ENCODE peak calls at places on chromosomes 3 and 15, in seven cellular contexts. N is mammary epithelial cell, I is right lobe of liver, S is natural killer cell, B is dorsolateral prefrontal cortex, L is H1, Y is mesothelial cell of epicardium. A is an unnamed sample.

GRCh38 chr15:67185051-67185450 is 69.4 kb downstream of the AAGAB start:
- DNase-seq in N (no peak), I (no peak), S (no peak), B (no peak), L (no peak), Y (no peak), A (no peak)

GRCh38 chr3:57164606-57165573 is at the start of gene IL17RD:
- DNase-seq in N (peak), I (peak), S (no peak), B (peak), L (peak), Y (peak), A (peak)

GRCh38 chr15:89377842-89378698 is 43.4 kb upstream of the POLG start:
- DNase-seq in N (peak), I (no peak), S (no peak), B (peak), L (no peak), Y (no peak), A (no peak)

GRCh38 chr3:59273976-59274375 is 224.2 kb upstream of the CFAP20DC start:
- DNase-seq in N (no peak), I (no peak), S (no peak), B (no peak), L (no peak), Y (no peak), A (no peak)

GRCh38 chr15:29880341-29880740 is 58.1 kb upstream of the TJP1 start:
- DNase-seq in N (peak), I (no peak), S (no peak), B (no peak), L (no peak), Y (no peak), A (no peak)

GRCh38 chr15:99393641-99394040 is 142.4 kb downstream of the LRRC28 start:
- DNase-seq in N (no peak), I (no peak), S (no peak), B (no peak), L (no peak), Y (no peak), A (no peak)

GRCh38 chr3:137642831-137643230 is 121.3 kb upstream of the SOX14 start:
- DNase-seq in N (no peak), I (peak), S (no peak), B (no peak), L (no peak), Y (no peak), A (no peak)

GRCh38 chr3:128763967-128764366 is 38.0 kb downstream of the RAB7A start:
- DNase-seq in N (no peak), I (no peak), S (peak), B (no peak), L (no peak), Y (no peak), A (no peak)

GRCh38 chr3:192303235-192303634 is 424.1 kb downstream of the FGF12 start:
- DNase-seq in N (no peak), I (no peak), S (no peak), B (no peak), L (no peak), Y (no peak), A (no peak)

GRCh38 chr15:96353931-96354730 is 23.6 kb downstream of the NR2F2 start:
- DNase-seq in N (no peak), I (peak), S (no peak), B (no peak), L (no peak), Y (no peak), A (no peak)

GRCh38 chr15:79673416-79674123 is 223.2 kb downstream of the MTHFS start:
- DNase-seq in N (peak), I (no peak), S (no peak), B (no peak), L (no peak), Y (no peak), A (no peak)

GRCh38 chr15:77075528-77075927 is 4.6 kb upstream of the TSPAN3 start:
- DNase-seq in N (peak), I (no peak), S (no peak), B (peak), L (no peak), Y (no peak), A (no peak)

GRCh38 chr15:65948352-65948751 is 79.1 kb downstream of the RAB11A start:
- DNase-seq in N (no peak), I (no peak), S (no peak), B (no peak), L (no peak), Y (no peak), A (no peak)

GRCh38 chr15:78570710-78571109 is 5.4 kb downstream of the CHRNA5 start:
- DNase-seq in N (no peak), I (no peak), S (no peak), B (no peak), L (no peak), Y (no peak), A (no peak)

GRCh38 chr15:48025118-48025517 is 95.7 kb upstream of the SLC24A5 start:
- DNase-seq in N (no peak), I (no peak), S (no peak), B (no peak), L (no peak), Y (no peak), A (no peak)

GRCh38 chr3:1616715-1617114 is 482.0 kb upstream of the CNTN4 start:
- DNase-seq in N (no peak), I (no peak), S (no peak), B (no peak), L (no peak), Y (no peak), A (no peak)

GRCh38 chr3:42690191-42690590 is 4.9 kb downstream of the KLHL40 start:
- DNase-seq in N (no peak), I (no peak), S (no peak), B (no peak), L (no peak), Y (no peak), A (no peak)

GRCh38 chr3:176071943-176072342 is 1125.3 kb downstream of the TBL1XR1 start:
- DNase-seq in N (no peak), I (no peak), S (no peak), B (no peak), L (no peak), Y (no peak), A (no peak)

GRCh38 chr15:89888214-89888804 is 5.5 kb downstream of the AP3S2 start:
- DNase-seq in N (peak), I (no peak), S (no peak), B (no peak), L (no peak), Y (no peak), A (no peak)

GRCh38 chr3:155548194-155548593 is 196.7 kb downstream of the PLCH1 start:
- DNase-seq in N (peak), I (no peak), S (no peak), B (no peak), L (no peak), Y (no peak), A (no peak)

GRCh38 chr3:182683335-182684257 is 109.7 kb upstream of the ATP11B start:
- DNase-seq in N (peak), I (peak), S (peak), B (peak), L (no peak), Y (no peak), A (peak)

GRCh38 chr3:97228966-97229365 is 414.6 kb downstream of the EPHA6 start:
- DNase-seq in N (no peak), I (no peak), S (no peak), B (no peak), L (no peak), Y (no peak), A (no peak)

GRCh38 chr3:114585687-114586086 is 291.9 kb downstream of the TIGIT start:
- DNase-seq in N (no peak), I (no peak), S (no peak), B (no peak), L (no peak), Y (no peak), A (no peak)

GRCh38 chr15:62462721-62463120 is 297.6 kb upstream of the C2CD4B start:
- DNase-seq in N (no peak), I (no peak), S (no peak), B (no peak), L (no peak), Y (no peak), A (no peak)

GRCh38 chr3:9422712-9423424 is 25.5 kb downstream of the SETD5 start:
- DNase-seq in N (peak), I (peak), S (no peak), B (peak), L (no peak), Y (peak), A (no peak)

GRCh38 chr15:25707656-25708365 is 155.3 kb downstream of the ATP10A start:
- DNase-seq in N (no peak), I (no peak), S (no peak), B (no peak), L (no peak), Y (no peak), A (no peak)

GRCh38 chr3:103693831-103694230 is 1259.0 kb downstream of the ZPLD1 start:
- DNase-seq in N (peak), I (no peak), S (no peak), B (no peak), L (no peak), Y (no peak), A (no peak)

GRCh38 chr3:193794002-193794835 is 201.2 kb downstream of the OPA1 start:
- DNase-seq in N (no peak), I (no peak), S (no peak), B (no peak), L (no peak), Y (no peak), A (no peak)

GRCh38 chr3:49158108-49158709 is 7.9 kb downstream of the CCDC71 start:
- DNase-seq in N (no peak), I (peak), S (peak), B (no peak), L (no peak), Y (no peak), A (no peak)

GRCh38 chr15:94042163-94042954 is 189.0 kb upstream of the MCTP2 start:
- DNase-seq in N (no peak), I (no peak), S (no peak), B (no peak), L (no peak), Y (no peak), A (no peak)

GRCh38 chr3:27877122-27878011 is 155.2 kb upstream of the EOMES start:
- DNase-seq in N (no peak), I (no peak), S (no peak), B (no peak), L (no peak), Y (no peak), A (no peak)

GRCh38 chr3:123028233-123028828 is 768 bp upstream of the SEMA5B start:
- DNase-seq in N (peak), I (no peak), S (no peak), B (peak), L (no peak), Y (no peak), A (no peak)

GRCh38 chr3:4888913-4889846 is 90.1 kb upstream of the BHLHE40 start:
- DNase-seq in N (no peak), I (no peak), S (peak), B (no peak), L (no peak), Y (no peak), A (no peak)

GRCh38 chr3:56291244-56291680 is 177.0 kb downstream of the ERC2 start:
- DNase-seq in N (peak), I (no peak), S (no peak), B (no peak), L (no peak), Y (no peak), A (no peak)

GRCh38 chr3:184751204-184751809 is 39.4 kb upstream of the MAGEF1 start:
- DNase-seq in N (no peak), I (no peak), S (no peak), B (no peak), L (no peak), Y (no peak), A (no peak)

GRCh38 chr3:184750684-184751083 is 38.8 kb upstream of the MAGEF1 start:
- DNase-seq in N (no peak), I (no peak), S (no peak), B (no peak), L (no peak), Y (no peak), A (no peak)

GRCh38 chr3:184746131-184747120 is 34.6 kb upstream of the MAGEF1 start:
- DNase-seq in N (no peak), I (no peak), S (no peak), B (peak), L (no peak), Y (no peak), A (no peak)

GRCh38 chr3:184749168-184749744 is 37.4 kb upstream of the MAGEF1 start:
- DNase-seq in N (no peak), I (no peak), S (no peak), B (no peak), L (no peak), Y (no peak), A (no peak)

GRCh38 chr3:184748219-184749135 is 36.6 kb upstream of the MAGEF1 start:
- DNase-seq in N (peak), I (no peak), S (no peak), B (no peak), L (no peak), Y (no peak), A (no peak)
- TF ChIP-seq CTCF in N (peak), I (no peak), S (no peak), B (no peak), L (peak), Y (peak), A (peak)

GRCh38 chr3:188031106-188031505 is 122.9 kb upstream of the LPP start:
- DNase-seq in N (no peak), I (no peak), S (no peak), B (no peak), L (no peak), Y (no peak), A (no peak)
- TF ChIP-seq CTCF in N (no peak), I (no peak), S (no peak), B (no peak), L (no peak), Y (no peak), A (no peak)

DNA sequence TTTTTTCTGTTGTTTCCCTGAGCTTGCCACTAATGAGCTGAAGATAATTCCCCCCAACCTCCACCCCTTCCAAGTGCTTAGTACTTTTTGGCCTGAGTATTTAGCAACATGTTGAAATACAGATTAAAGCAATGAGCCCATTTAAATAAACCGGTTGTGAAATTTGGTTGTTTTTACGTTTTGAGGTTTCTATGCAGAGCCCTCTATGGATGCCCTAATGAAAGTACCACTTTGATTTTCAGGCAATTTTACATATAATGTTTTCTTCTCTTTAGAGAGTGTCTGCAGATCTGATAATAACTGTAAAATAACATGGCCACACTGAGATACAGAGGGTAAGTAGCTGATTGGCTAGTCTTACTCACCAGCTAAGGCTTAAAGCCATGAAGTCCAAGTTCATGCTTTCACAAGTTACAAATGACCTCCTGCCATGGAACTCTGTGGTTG is 139.4 kb upstream of the SLC7A14 start:
- DNase-seq in N (no peak), I (no peak), S (no peak), B (no peak), L (no peak), Y (no peak), A (no peak)
- TF ChIP-seq CTCF in N (no peak), I (peak), S (no peak), B (no peak), L (no peak), Y (no peak), A (no peak)

DNA sequence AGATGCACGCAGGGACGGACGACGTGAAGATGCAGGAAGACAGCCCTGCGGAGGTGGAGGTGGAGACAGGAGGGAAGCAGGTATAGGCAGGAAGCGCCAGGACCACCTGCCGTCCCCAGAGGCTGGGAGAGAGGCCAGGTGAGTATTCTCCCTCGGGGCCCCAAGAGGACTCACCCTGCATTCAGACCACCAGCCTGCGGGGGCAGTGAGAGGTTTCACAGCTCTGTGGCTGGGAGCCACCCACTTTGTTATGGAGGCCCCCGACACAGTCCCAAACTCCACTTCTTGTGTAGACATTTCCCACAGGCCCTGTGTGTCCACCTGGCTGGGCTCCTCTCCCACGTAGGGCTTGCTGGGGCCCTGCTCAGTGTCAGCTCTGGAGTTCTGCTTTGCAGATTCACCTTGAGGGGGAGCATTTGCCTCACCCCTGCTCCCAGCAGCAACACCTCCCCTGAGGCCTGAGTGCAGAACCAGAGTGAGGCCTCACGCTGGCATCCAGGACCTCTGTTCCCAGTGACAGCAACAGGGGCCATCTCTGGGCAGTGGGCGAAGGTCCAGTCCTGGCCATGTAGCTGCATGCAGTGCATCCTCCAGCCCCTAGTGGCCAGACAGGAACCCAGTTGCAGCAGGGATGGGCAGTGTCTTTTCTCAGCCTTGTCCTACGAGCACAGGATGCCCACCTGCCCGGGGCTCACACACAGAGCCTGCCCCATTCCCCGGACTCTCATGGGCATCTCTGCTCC is 119.4 kb upstream of the IQSEC1 start:
- DNase-seq in N (no peak), I (no peak), S (no peak), B (no peak), L (no peak), Y (no peak), A (no peak)
- TF ChIP-seq CTCF in N (peak), I (peak), S (no peak), B (peak), L (peak), Y (peak), A (peak)

GRCh38 chr3:20225769-20226168 is 39.8 kb upstream of the SGO1 start:
- DNase-seq in N (peak), I (no peak), S (no peak), B (no peak), L (no peak), Y (no peak), A (no peak)
- TF ChIP-seq CTCF in N (peak), I (peak), S (no peak), B (peak), L (peak), Y (peak), A (peak)

DNA sequence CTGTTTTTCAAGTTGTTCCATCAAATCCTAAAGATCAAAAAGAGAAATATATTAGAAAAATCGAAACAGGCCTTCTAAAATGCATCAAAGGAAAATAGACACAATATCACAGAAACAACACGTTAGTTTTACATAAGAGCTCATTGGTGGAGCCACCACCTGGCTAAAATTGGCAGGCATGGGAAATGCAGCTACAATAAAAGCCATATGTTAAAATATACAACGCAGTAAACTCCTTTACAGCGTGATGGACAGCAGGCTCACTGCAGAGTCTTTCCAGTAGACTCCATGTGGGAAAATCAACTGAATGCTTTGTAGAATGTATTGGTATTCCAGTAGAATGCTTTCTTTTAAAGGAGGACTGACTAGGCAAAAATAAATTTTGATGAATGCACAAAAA is 40.9 kb upstream of the MYO5C start:
- DNase-seq in N (no peak), I (no peak), S (no peak), B (no peak), L (no peak), Y (no peak), A (no peak)
- TF ChIP-seq CTCF in N (no peak), I (no peak), S (no peak), B (no peak), L (peak), Y (no peak), A (no peak)

A was measured in progenitor cell of endocrine pancreas.